ENCODE peak calls at places on chromosomes 2 and 18, in eight cellular contexts. S, Q, L, T, F, K, P and Y are unnamed samples.
A peak's percentile ranks its signal among the peaks of the same experiment; 100 is the strongest.

GRCh38 chr18:62331581-62332436 is 6.7 kb downstream of the TNFRSF11A start:
- ATAC-seq in S (no peak), Q (peak; percentile 8), L (no peak), T (no peak), F (no peak), K (no peak), P (no peak), Y (no peak)

GRCh38 chr18:58091099-58091611 is 47.1 kb downstream of the NEDD4L start:
- ATAC-seq in S (peak; percentile 67), Q (peak; percentile 51), L (peak; percentile 68), T (no peak), F (peak; percentile 70), K (peak; percentile 84), P (no peak), Y (peak; percentile 95)

GRCh38 chr2:144012304-144012703 is 507.6 kb downstream of the ZEB2 start:
- ATAC-seq in S (no peak), Q (no peak), L (no peak), T (no peak), F (no peak), K (no peak), P (no peak), Y (no peak)

GRCh38 chr2:186327251-186327868 is 158.7 kb upstream of the ZC3H15 start:
- ATAC-seq in S (no peak), Q (no peak), L (no peak), T (no peak), F (no peak), K (no peak), P (no peak), Y (no peak)

GRCh38 chr2:224882291-224883171 is 159.7 kb downstream of the DOCK10 start:
- ATAC-seq in S (peak; percentile 15), Q (peak; percentile 40), L (no peak), T (no peak), F (peak; percentile 94), K (peak; percentile 87), P (no peak), Y (peak; percentile 67)

GRCh38 chr2:119849838-119850565 is 90.3 kb downstream of the PTPN4 start:
- ATAC-seq in S (no peak), Q (no peak), L (no peak), T (no peak), F (no peak), K (no peak), P (no peak), Y (no peak)

GRCh38 chr2:149579972-149580882 is 7.3 kb downstream of the MMADHC start:
- ATAC-seq in S (no peak), Q (no peak), L (no peak), T (peak; percentile 48), F (no peak), K (peak; percentile 54), P (no peak), Y (no peak)

GRCh38 chr2:215511454-215512346 is 75.8 kb upstream of the FN1 start:
- ATAC-seq in S (no peak), Q (no peak), L (no peak), T (no peak), F (no peak), K (no peak), P (no peak), Y (no peak)

GRCh38 chr2:233068762-233069418 is 8.7 kb downstream of the INPP5D start:
- ATAC-seq in S (no peak), Q (no peak), L (no peak), T (no peak), F (no peak), K (no peak), P (no peak), Y (peak; percentile 65)

GRCh38 chr2:64173156-64174135 is 29.2 kb upstream of the PELI1 start:
- ATAC-seq in S (no peak), Q (no peak), L (no peak), T (no peak), F (no peak), K (no peak), P (no peak), Y (no peak)

GRCh38 chr2:206783718-206784117 is 18.3 kb downstream of the FASTKD2 start:
- ATAC-seq in S (no peak), Q (no peak), L (peak; percentile 32), T (peak; percentile 82), F (peak; percentile 93), K (peak; percentile 67), P (no peak), Y (no peak)

GRCh38 chr2:42961948-42962347 is 169.6 kb upstream of the HAAO start:
- ATAC-seq in S (no peak), Q (no peak), L (no peak), T (no peak), F (no peak), K (no peak), P (no peak), Y (no peak)

GRCh38 chr2:54626131-54626530 is 97.3 kb upstream of the EML6 start:
- ATAC-seq in S (no peak), Q (no peak), L (no peak), T (no peak), F (no peak), K (no peak), P (no peak), Y (no peak)

GRCh38 chr2:31413876-31414550 is 529 bp downstream of the XDH start:
- ATAC-seq in S (no peak), Q (no peak), L (no peak), T (peak; percentile 56), F (peak; percentile 51), K (peak; percentile 63), P (peak; percentile 52), Y (no peak)

GRCh38 chr2:50529600-50530218 is 502.2 kb downstream of the NRXN1 start:
- ATAC-seq in S (no peak), Q (no peak), L (peak; percentile 56), T (peak; percentile 68), F (no peak), K (peak; percentile 77), P (peak; percentile 62), Y (no peak)

GRCh38 chr2:218691234-218691633 is 19.3 kb downstream of the STK36 start:
- ATAC-seq in S (no peak), Q (no peak), L (no peak), T (no peak), F (no peak), K (peak; percentile 41), P (no peak), Y (no peak)

GRCh38 chr2:53945538-53945937 is 25.3 kb downstream of the PSME4 start:
- ATAC-seq in S (no peak), Q (no peak), L (no peak), T (no peak), F (no peak), K (no peak), P (no peak), Y (no peak)

GRCh38 chr2:41910126-41910525 is 137.7 kb upstream of the PKDCC start:
- ATAC-seq in S (no peak), Q (no peak), L (no peak), T (no peak), F (peak; percentile 40), K (no peak), P (no peak), Y (no peak)

GRCh38 chr2:230296917-230297316 is 30.1 kb upstream of the SP140L start:
- ATAC-seq in S (no peak), Q (no peak), L (no peak), T (no peak), F (no peak), K (no peak), P (no peak), Y (no peak)

GRCh38 chr2:85215074-85216050 is 82.2 kb downstream of the TCF7L1 start:
- ATAC-seq in S (no peak), Q (no peak), L (no peak), T (no peak), F (no peak), K (peak; percentile 94), P (no peak), Y (no peak)

GRCh38 chr2:241308832-241309500 is 6.5 kb downstream of the HDLBP start:
- ATAC-seq in S (no peak), Q (no peak), L (peak; percentile 16), T (no peak), F (no peak), K (no peak), P (no peak), Y (no peak)

GRCh38 chr2:236657215-236657614 is 87.6 kb downstream of the ACKR3 start:
- ATAC-seq in S (no peak), Q (no peak), L (no peak), T (no peak), F (no peak), K (no peak), P (no peak), Y (no peak)

GRCh38 chr2:192087398-192087958 is 107.3 kb downstream of the TMEFF2 start:
- ATAC-seq in S (no peak), Q (no peak), L (no peak), T (no peak), F (no peak), K (no peak), P (no peak), Y (no peak)

GRCh38 chr2:101509498-101510274 is 34.8 kb upstream of the RFX8 start:
- ATAC-seq in S (no peak), Q (no peak), L (peak; percentile 49), T (no peak), F (no peak), K (no peak), P (no peak), Y (no peak)

GRCh38 chr18:48136051-48136543 is 205.6 kb upstream of the SMAD2 start:
- ATAC-seq in S (no peak), Q (no peak), L (peak; percentile 5), T (no peak), F (no peak), K (peak; percentile 45), P (no peak), Y (no peak)

GRCh38 chr2:237901932-237902846 is 42.8 kb downstream of the RAMP1 start:
- ATAC-seq in S (no peak), Q (no peak), L (no peak), T (peak; percentile 54), F (no peak), K (no peak), P (no peak), Y (no peak)

GRCh38 chr2:55809875-55810620 is 113.5 kb downstream of the EFEMP1 start:
- ATAC-seq in S (no peak), Q (no peak), L (peak; percentile 54), T (no peak), F (peak; percentile 87), K (no peak), P (no peak), Y (no peak)

GRCh38 chr18:34866739-34867138 is 156.6 kb downstream of the DTNA start:
- ATAC-seq in S (no peak), Q (no peak), L (no peak), T (peak; percentile 61), F (no peak), K (peak; percentile 67), P (no peak), Y (no peak)

GRCh38 chr2:234679766-234680687 is 183.1 kb upstream of the ARL4C start:
- ATAC-seq in S (no peak), Q (no peak), L (peak; percentile 74), T (no peak), F (peak; percentile 93), K (peak; percentile 87), P (no peak), Y (no peak)

GRCh38 chr2:47360937-47361336 is 42.0 kb upstream of the MSH2 start:
- ATAC-seq in S (no peak), Q (peak; percentile 25), L (no peak), T (peak; percentile 33), F (peak; percentile 98), K (peak; percentile 54), P (no peak), Y (no peak)